ENCODE peak calls at places on chromosome 10, in six cellular contexts. H, Q, Z, B, F and Y are unnamed samples.

GRCh38 chr10:113020838-113021237 is 70.8 kb downstream of the TCF7L2 start:
- DNase-seq in F (no peak), B (peak; percentile 70), Z (no peak), H (no peak), Q (no peak), Y (peak; percentile 77)

GRCh38 chr10:112376578-112376855 is 2.6 kb downstream of the ACSL5 start:
- DNase-seq in B (no peak), H (no peak), Q (no peak), Z (no peak), F (no peak), Y (no peak)

GRCh38 chr10:55174419-55174818 is 373.4 kb upstream of the PCDH15 start:
- DNase-seq in H (no peak), Z (no peak), Q (no peak), F (no peak), B (no peak), Y (no peak)

GRCh38 chr10:89481662-89482061 is 53.7 kb downstream of the SLC16A12 start:
- DNase-seq in H (no peak), Q (peak; percentile 42), Z (no peak), F (no peak), B (no peak), Y (no peak)

GRCh38 chr10:19592276-19592675 is 224.0 kb upstream of the PLXDC2 start:
- DNase-seq in B (no peak), H (no peak), Q (no peak), Z (no peak), F (no peak), Y (no peak)

GRCh38 chr10:31678139-31678536 is 250.5 kb downstream of the ARHGAP12 start:
- DNase-seq in H (no peak), Z (peak; percentile 80), F (no peak), Q (no peak), B (no peak), Y (no peak)

GRCh38 chr10:33509231-33509871 is 174.9 kb upstream of the NRP1 start:
- DNase-seq in Z (peak; percentile 64), H (peak; percentile 38), Q (peak; percentile 95), F (peak; percentile 56), B (peak; percentile 77), Y (no peak)

GRCh38 chr10:62239994-62240393 is 28.6 kb downstream of the RTKN2 start:
- DNase-seq in H (no peak), Q (peak; percentile 17), F (no peak), Z (no peak), B (no peak), Y (no peak)

GRCh38 chr10:119315128-119316001 is 108.0 kb downstream of the GRK5 start:
- DNase-seq in Q (peak; percentile 57), H (peak; percentile 45), F (peak; percentile 91), B (peak; percentile 83), Z (no peak), Y (no peak)

GRCh38 chr10:104254493-104255243 is at the start of gene GSTO1:
- DNase-seq in H (peak; percentile 82), Q (peak; percentile 64), B (peak; percentile 92), F (peak; percentile 51), Z (peak; percentile 92), Y (peak; percentile 93)

GRCh38 chr10:102624094-102624493 is 20.2 kb upstream of the TRIM8 start:
- DNase-seq in H (no peak), Q (no peak), F (no peak), B (no peak), Z (no peak), Y (no peak)

GRCh38 chr10:132487241-132488135 is 50.1 kb upstream of the INPP5A start:
- DNase-seq in H (no peak), Z (peak; percentile 52), Q (no peak), F (no peak), B (peak; percentile 58), Y (no peak)

GRCh38 chr10:125116041-125116649 is 44.2 kb downstream of the CTBP2 start:
- DNase-seq in H (no peak), Z (peak; percentile 57), B (peak; percentile 54), F (no peak), Q (no peak), Y (no peak)

DNA sequence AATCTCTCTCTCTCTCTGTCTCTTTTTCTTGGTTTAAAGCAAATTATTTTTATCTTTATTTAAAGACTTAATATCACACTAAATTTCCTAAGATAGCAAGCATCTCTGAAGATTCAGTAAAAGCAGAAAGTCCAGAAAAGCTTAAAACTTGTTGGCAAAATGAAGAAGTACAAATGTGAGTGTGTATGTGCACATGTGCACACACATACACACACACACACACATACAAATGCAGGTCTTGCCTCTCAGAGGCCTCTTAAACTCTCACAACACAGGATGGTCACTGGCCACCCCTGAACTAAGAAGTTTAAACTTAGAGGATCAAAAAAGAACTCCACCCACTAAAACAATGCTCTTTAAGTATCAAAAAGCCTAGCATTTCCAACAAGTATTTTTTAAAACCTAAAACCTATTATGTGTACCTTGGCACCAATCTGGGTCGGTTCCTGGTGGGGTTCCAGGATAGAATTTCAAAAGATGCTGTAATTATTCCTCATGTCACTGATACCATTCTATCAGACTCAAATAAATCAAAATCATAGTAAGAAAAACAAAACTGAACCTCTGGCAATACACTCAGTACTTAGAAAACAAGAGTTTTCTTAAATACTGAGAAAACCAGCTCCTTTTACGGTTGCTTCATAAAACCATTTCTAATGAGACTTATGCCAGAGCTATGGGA is 55.0 kb downstream of the SORBS1 start:
- DNase-seq in H (no peak), B (no peak), Q (peak; percentile 56), Z (no peak), F (no peak), Y (no peak)
- H3K4me1 ChIP-seq in H (peaks cover 39% of the 10 kb centered on the region), B (peaks cover 99% of the 10 kb centered on the region), Q (peaks cover 23% of the 10 kb centered on the region), Z (peaks cover 39% of the 10 kb centered on the region), F (no peaks in the 10 kb centered on the region), Y (peaks cover 48% of the 10 kb centered on the region)

GRCh38 chr10:3704565-3705360 is 80.2 kb downstream of the KLF6 start:
- DNase-seq in H (no peak), B (no peak), Q (no peak), F (no peak), Z (no peak), Y (no peak)
- TF ChIP-seq POLR2AphosphoS5 in H (no peak), B (no peak), Q (no peak), F (no peak), Z (no peak), Y (no peak)

DNA sequence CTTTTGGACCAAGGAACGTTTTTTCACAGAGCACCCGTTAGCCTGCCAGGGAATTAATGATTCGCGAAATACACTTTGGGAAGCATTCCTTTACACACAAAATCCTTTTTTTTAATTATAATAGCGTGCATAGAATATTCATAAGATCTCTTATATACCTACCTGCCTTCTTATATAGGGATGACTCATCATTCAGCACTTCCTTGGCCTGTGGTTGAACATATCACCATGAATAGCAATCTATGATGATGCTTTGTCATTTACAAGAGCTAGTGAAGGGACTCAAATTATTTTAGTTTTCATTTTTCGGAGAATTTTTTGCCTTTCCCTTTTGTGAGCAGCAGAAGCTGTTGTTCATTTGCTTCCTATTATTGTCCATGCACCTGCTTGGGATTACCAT is 97.0 kb downstream of the CDH23 start:
- DNase-seq in B (no peak), Q (no peak), F (no peak), Z (no peak), H (no peak), Y (no peak)
- H3K4me1 ChIP-seq in B (no peaks in the 10 kb centered on the region), Q (no peaks in the 10 kb centered on the region), F (peaks cover 6% of the 10 kb centered on the region), Z (no peaks in the 10 kb centered on the region), H (no peaks in the 10 kb centered on the region), Y (no peaks in the 10 kb centered on the region)

DNA sequence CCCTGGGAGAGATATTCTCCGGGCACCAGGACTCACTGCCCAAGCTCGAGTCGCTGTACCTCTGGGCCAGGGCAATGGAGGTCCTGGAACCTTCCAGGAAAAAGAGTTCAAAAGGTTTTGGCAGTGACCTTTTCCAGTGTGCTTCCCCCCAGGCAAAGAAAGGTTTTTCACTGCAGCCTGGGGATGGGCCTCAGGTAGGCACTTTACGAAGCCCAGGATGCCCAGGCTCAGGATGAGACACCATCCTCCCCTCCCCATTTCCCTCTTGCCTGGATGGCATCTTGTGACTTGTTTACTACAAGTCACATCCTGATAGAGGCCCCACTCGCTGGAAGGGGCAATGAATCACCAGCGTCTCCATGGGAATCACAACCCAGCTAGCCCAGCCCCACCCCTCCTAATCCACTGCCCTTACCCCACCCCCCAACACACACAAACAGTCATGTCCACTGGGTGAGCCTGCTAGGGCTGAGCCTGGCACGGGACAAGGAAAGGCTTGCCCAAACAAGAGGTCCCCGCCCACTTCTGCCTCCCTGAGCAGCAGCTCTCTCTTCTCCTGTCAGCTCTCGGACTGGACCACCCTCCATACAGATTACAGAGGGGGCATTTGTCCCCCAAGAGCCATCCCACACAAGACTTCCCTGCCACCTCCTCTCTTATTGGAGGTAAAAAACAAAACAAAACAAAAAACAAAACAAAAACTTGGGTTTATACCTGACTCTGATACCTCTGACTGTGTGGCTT is 93.9 kb upstream of the SMNDC1 start:
- DNase-seq in Z (peak; percentile 89), F (peak; percentile 99), H (peak; percentile 84), B (no peak), Q (peak; percentile 99), Y (no peak)
- TF ChIP-seq POLR2AphosphoS5 in Z (no peak), F (peak; percentile 60), H (no peak), B (no peak), Q (peak; percentile 75), Y (peak; percentile 68)

GRCh38 chr10:114400091-114400490 is 4.2 kb downstream of the AFAP1L2 start:
- DNase-seq in Z (no peak), F (no peak), Q (no peak), H (no peak), B (peak; percentile 63), Y (no peak)
- H3K4me1 ChIP-seq in Z (peaks cover 71% of the 10 kb centered on the region), F (peaks cover 8% of the 10 kb centered on the region), Q (peaks cover 5% of the 10 kb centered on the region), H (peaks cover 24% of the 10 kb centered on the region), B (peaks cover 56% of the 10 kb centered on the region), Y (peaks cover 24% of the 10 kb centered on the region)

GRCh38 chr10:24519950-24520349 is 203.7 kb downstream of the ARHGAP21 start:
- DNase-seq in F (no peak), Z (no peak), Q (no peak), B (no peak), H (no peak), Y (no peak)

GRCh38 chr10:24515481-24515880 is 208.2 kb downstream of the ARHGAP21 start:
- DNase-seq in Q (no peak), Z (no peak), H (no peak), B (no peak), F (no peak), Y (no peak)

GRCh38 chr10:24524314-24524713 is 199.4 kb downstream of the ARHGAP21 start:
- DNase-seq in H (no peak), F (no peak), B (no peak), Z (no peak), Q (no peak), Y (no peak)

GRCh38 chr10:24518411-24518810 is 205.3 kb downstream of the ARHGAP21 start:
- DNase-seq in B (no peak), H (no peak), F (no peak), Q (no peak), Z (no peak), Y (no peak)

DNA sequence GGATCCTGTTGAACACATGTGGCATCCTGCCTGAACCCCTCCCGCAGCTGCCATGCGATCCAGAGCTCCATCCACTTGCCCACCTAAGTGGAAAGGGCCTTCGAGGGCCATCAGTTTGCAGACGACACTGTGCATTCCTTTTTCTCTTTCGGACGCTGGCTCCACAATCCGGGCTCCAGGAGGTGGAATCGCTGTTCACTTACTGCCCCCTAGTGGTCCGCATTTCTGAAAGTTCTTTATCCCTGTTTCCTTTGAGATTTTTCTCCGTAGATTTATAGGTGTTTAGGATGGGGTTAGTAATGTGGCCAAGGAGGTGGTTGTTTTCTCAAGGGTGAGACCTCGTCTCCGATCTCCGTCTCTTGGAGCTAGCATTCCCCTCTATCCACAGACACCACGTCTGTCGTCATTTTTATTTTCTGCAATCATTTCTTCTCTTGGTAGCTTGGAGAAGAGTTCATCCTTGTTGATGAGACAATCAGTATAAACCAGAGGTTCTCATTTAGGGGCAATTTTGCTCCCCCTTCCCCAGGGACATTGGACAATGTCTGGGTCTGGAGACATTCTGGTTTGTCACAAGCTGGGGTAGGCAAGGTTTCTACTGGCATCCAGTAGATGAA is 204.6 kb downstream of the ARHGAP21 start:
- DNase-seq in Z (no peak), B (peak; percentile 80), H (peak; percentile 56), Q (peak; percentile 50), F (peak; percentile 23), Y (peak; percentile 51)
- TF ChIP-seq POLR2AphosphoS5 in Z (no peak), B (no peak), H (no peak), Q (no peak), F (no peak), Y (no peak)

GRCh38 chr10:5616871-5617270 is 49.5 kb downstream of the ASB13 start:
- DNase-seq in H (no peak), Q (no peak), F (no peak), Z (no peak), B (peak; percentile 81), Y (no peak)
- H3K4me1 ChIP-seq in H (peaks cover 25% of the 10 kb centered on the region), Q (no peaks in the 10 kb centered on the region), F (peaks cover 17% of the 10 kb centered on the region), Z (peaks cover 60% of the 10 kb centered on the region), B (peaks cover 49% of the 10 kb centered on the region), Y (no peaks in the 10 kb centered on the region)